ENCODE peak calls at places on chromosomes 13 and 19, in nine cellular contexts. F is NCI-H510A, E is stomach, V is GM13976, N is cardiac fibroblast, W is activated T-cell treated with anti-CD3 and anti-CD28 coated beads for 48 hours, S is myocyte, D is AG10803, L is EL. O is an unnamed sample.

GRCh38 chr19:1866693-1867358 is 3.4 kb upstream of the KLF16 start:
- DNase-seq in D (no peak), V (no peak), E (no peak), F (no peak), W (no peak), S (no peak), N (no peak), L (no peak), O (no peak)

GRCh38 chr19:8473652-8474476 is 28.6 kb downstream of the PRAM1 start:
- DNase-seq in L (no peak), F (no peak), E (no peak), W (no peak), N (no peak), D (no peak), S (no peak), V (peak), O (no peak)

GRCh38 chr13:101390461-101390860 is 25.8 kb downstream of the NALCN start:
- DNase-seq in N (no peak), W (no peak), F (no peak), S (peak), E (no peak), V (no peak), L (peak), D (peak), O (no peak)

GRCh38 chr13:90783273-90783672 is 564.2 kb upstream of the MIR17HG start:
- DNase-seq in L (no peak), E (no peak), N (no peak), S (no peak), W (no peak), F (no peak), D (no peak), V (no peak), O (no peak)

GRCh38 chr19:3094638-3095374 is 644 bp downstream of the GNA11 start:
- DNase-seq in L (no peak), V (no peak), F (no peak), E (no peak), S (peak), W (peak), N (peak), D (peak), O (no peak)

GRCh38 chr19:7682175-7682855 is 1.7 kb downstream of the TRAPPC5 start:
- DNase-seq in S (no peak), F (no peak), W (no peak), D (no peak), L (no peak), N (no peak), V (no peak), E (no peak), O (no peak)

GRCh38 chr19:20367811-20368294 is 197.7 kb downstream of the ZNF737 start:
- DNase-seq in S (no peak), L (no peak), F (no peak), E (peak), N (no peak), D (no peak), V (no peak), W (no peak), O (no peak)

GRCh38 chr13:46926856-46927625 is 30.2 kb upstream of the HTR2A start:
- DNase-seq in L (peak), V (no peak), S (peak), D (peak), E (no peak), F (no peak), N (peak), W (no peak), O (no peak)

GRCh38 chr19:57682226-57682766 is 519 bp downstream of the ZNF551 start:
- DNase-seq in L (no peak), W (no peak), N (no peak), F (no peak), V (no peak), D (no peak), S (no peak), E (no peak), O (no peak)

GRCh38 chr19:43672061-43672679 is 2.2 kb upstream of the PLAUR start:
- DNase-seq in F (no peak), W (no peak), L (no peak), D (no peak), S (no peak), V (no peak), E (no peak), N (no peak), O (no peak)

GRCh38 chr13:84570831-84571230 is 688.6 kb upstream of the SLITRK1 start:
- DNase-seq in S (no peak), F (no peak), W (no peak), E (no peak), L (peak), V (no peak), D (no peak), N (no peak), O (no peak)

GRCh38 chr19:54478677-54479266 is 5.7 kb upstream of the CDC42EP5 start:
- DNase-seq in W (no peak), D (peak), L (peak), F (no peak), N (peak), S (peak), E (no peak), V (peak), O (no peak)

GRCh38 chr13:78599911-78600310 is 3.4 kb downstream of the POU4F1 start:
- DNase-seq in D (no peak), S (no peak), N (no peak), E (no peak), F (no peak), L (no peak), W (no peak), V (no peak), O (no peak)

GRCh38 chr19:17944301-17944700 is 11.5 kb downstream of the CCDC124 start:
- DNase-seq in E (no peak), W (no peak), D (peak), S (peak), L (peak), F (no peak), V (no peak), N (peak), O (no peak)

GRCh38 chr13:65724261-65724660 is 1505.9 kb downstream of the PCDH9 start:
- DNase-seq in V (no peak), N (peak), W (no peak), S (peak), D (peak), F (no peak), L (peak), E (no peak), O (no peak)

GRCh38 chr13:67148219-67148583 is 81.9 kb downstream of the PCDH9 start:
- DNase-seq in D (peak), F (no peak), V (no peak), N (peak), W (no peak), E (no peak), L (peak), S (peak), O (no peak)

GRCh38 chr13:105918842-105919741 is 616.4 kb downstream of the EFNB2 start:
- DNase-seq in S (peak), V (no peak), D (peak), N (peak), L (peak), F (no peak), W (no peak), E (peak), O (no peak)

GRCh38 chr19:44840811-44841210 is 5.3 kb upstream of the NECTIN2 start:
- DNase-seq in L (no peak), F (no peak), N (no peak), E (no peak), W (no peak), S (no peak), D (no peak), V (no peak), O (no peak)

O was measured in lung.